ENCODE peak calls at places on chromosomes 5 and 9, in four cellular contexts. T is psoas muscle, W is brain microvascular endothelial cell, U is IMR-90. Y is an unnamed sample.

GRCh38 chr9:81150016-81150625 is 539.2 kb downstream of the TLE1 start:
- DNase-seq in T (no peak), W (no peak), U (peak), Y (no peak)

GRCh38 chr5:89289604-89290003 is 406.6 kb upstream of the MEF2C start:
- DNase-seq in T (no peak), W (peak), U (peak), Y (peak)

GRCh38 chr5:121949885-121950284 is 11.9 kb upstream of the SRFBP1 start:
- DNase-seq in T (no peak), W (peak), U (peak), Y (peak)

GRCh38 chr5:16642896-16643295 is 26.1 kb upstream of the RETREG1 start:
- DNase-seq in T (no peak), W (no peak), U (no peak), Y (no peak)

GRCh38 chr9:113646946-113647914 is 183.7 kb downstream of the RGS3 start:
- DNase-seq in T (no peak), W (no peak), U (no peak), Y (peak)

GRCh38 chr9:34252670-34253459 is 74.0 kb downstream of the UBAP1 start:
- DNase-seq in T (peak), W (peak), U (peak), Y (peak)

GRCh38 chr9:101977614-101978210 is 239.3 kb upstream of the GRIN3A start:
- DNase-seq in T (no peak), W (no peak), U (peak), Y (peak)

GRCh38 chr5:40093550-40093949 is 586.2 kb upstream of the PTGER4 start:
- DNase-seq in T (no peak), W (no peak), U (no peak), Y (no peak)

GRCh38 chr9:104875897-104876296 is 52.1 kb downstream of the ABCA1 start:
- DNase-seq in T (no peak), W (no peak), U (no peak), Y (no peak)

GRCh38 chr5:132439521-132440206 is 50.9 kb downstream of the IRF1 start:
- DNase-seq in T (peak), W (peak), U (peak), Y (peak)

GRCh38 chr9:31304576-31304975 is 1079.9 kb upstream of the ACO1 start:
- DNase-seq in T (no peak), W (peak), U (peak), Y (peak)

GRCh38 chr9:35452481-35452880 is 37.4 kb upstream of the RUSC2 start:
- DNase-seq in T (no peak), W (no peak), U (no peak), Y (no peak)
- TF ChIP-seq CTCF in T (no peak), W (peak), U (peak), Y (peak)

GRCh38 chr5:113487779-113488644 is at the start of gene MCC:
- DNase-seq in T (peak), W (peak), U (peak), Y (peak)

GRCh38 chr5:113490317-113490716 is 2.1 kb upstream of the MCC start:
- DNase-seq in T (no peak), W (no peak), U (no peak), Y (no peak)

GRCh38 chr5:113488645-113489184 is 462 bp upstream of the MCC start:
- DNase-seq in T (no peak), W (peak), U (peak), Y (no peak)

GRCh38 chr5:113489299-113489698 is 1.0 kb upstream of the MCC start:
- DNase-seq in T (peak), W (peak), U (peak), Y (peak)

GRCh38 chr5:113487411-113487778 is 858 bp downstream of the MCC start:
- DNase-seq in T (no peak), W (no peak), U (peak), Y (peak)
- H3K4me3 ChIP-seq in T (peak), W (peak), U (peak), Y (peak)

GRCh38 chr5:1052641-1053390 is 44.2 kb downstream of the NKD2 start:
- DNase-seq in T (peak), W (no peak), U (no peak), Y (peak)
- TF ChIP-seq CTCF in T (peak), W (no peak), U (no peak), Y (peak)

GRCh38 chr5:143550985-143551630 is 147.6 kb upstream of the NR3C1 start:
- DNase-seq in T (no peak), W (no peak), U (peak), Y (peak)

GRCh38 chr5:143543358-143544255 is 140.1 kb upstream of the NR3C1 start:
- DNase-seq in T (no peak), W (peak), U (peak), Y (peak)

GRCh38 chr5:143544606-143545005 is 141.1 kb upstream of the NR3C1 start:
- DNase-seq in T (no peak), W (no peak), U (no peak), Y (no peak)

GRCh38 chr5:143546394-143546793 is 142.9 kb upstream of the NR3C1 start:
- DNase-seq in T (no peak), W (no peak), U (no peak), Y (no peak)

GRCh38 chr5:143547342-143547741 is 143.9 kb upstream of the NR3C1 start:
- DNase-seq in T (no peak), W (no peak), U (no peak), Y (no peak)
- H3K4me3 ChIP-seq in T (no peak), W (no peak), U (no peak), Y (no peak)

DNA sequence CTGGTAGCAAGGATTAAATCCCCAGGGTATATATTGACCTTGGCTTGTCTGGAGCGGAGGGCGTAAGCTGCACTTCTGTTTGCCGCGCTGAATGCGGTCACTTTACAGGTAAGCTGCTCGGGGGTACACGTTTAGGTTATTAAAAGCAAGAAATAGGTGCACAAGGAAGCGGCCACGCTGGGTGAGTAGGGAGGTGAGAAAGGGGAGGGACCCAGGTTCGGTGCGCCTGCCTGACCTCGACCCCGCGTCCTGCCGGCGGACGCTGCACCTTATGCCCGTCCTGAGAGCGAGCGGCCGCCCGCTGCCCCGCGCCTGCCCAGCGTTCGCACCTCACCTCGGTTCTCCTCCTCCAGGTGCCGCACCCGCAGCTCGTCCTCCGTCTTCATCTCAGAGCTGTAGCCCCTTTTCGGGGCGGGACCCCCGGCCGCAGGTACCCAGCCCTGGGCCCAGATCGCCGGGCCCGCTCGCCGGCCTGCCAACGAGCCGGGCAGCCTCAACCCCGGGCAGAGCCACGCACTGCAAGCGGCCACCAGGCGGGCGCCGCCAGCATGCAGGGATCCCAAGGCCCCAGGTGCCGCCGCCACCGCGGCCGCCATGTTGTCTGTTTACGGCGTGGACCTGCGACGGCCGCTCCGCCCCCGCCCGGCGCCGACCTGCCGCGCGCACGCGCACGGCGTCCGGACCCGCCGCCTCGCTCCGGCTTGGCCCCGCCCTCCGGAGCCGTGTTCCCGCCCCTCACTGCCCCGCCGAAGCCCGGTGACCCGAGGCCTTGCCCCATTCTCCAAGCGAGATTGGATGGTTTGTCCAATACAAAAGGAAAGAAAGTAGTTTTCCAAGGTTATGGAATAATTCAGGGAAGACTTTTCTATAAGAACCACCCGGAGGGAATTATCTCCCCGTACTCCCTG is at the start of gene AUH:
- DNase-seq in T (peak), W (peak), U (peak), Y (peak)
- TF ChIP-seq CTCF in T (no peak), W (no peak), U (no peak), Y (no peak)

GRCh38 chr5:31273631-31274378 is 80.3 kb downstream of the CDH6 start:
- DNase-seq in T (no peak), W (no peak), U (no peak), Y (no peak)
- H3K4me3 ChIP-seq in T (peak), W (no peak), U (peak), Y (peak)

DNA sequence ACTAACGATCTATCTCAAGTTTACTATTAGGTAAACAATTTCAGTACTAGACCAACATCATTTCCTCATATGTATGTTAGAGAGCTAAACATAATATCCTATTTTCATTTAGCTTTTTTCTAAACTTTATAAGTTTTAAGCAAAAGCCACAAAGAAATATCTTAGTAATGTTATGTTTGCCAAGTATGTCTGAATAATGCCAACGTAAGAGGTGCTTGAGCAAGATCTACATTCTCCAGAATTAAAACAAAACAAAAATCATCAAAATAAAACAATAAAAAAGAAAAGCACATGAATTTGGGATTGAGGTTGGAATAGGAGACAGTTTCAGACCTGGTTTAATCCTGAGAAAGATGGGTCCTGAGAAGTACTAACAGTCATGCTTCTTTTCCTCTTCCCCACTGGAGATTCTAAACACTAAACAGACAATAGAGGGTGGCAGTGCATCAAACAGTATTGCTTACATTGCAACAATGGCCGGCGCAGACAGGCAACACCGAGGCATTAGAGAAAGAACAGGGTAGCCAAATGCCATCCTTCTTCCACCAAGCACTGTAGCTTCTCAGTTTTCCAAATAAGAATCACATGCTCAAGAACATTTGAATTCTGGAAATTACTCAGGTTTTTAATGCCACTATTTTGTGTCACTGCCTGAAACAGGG is 33.6 kb downstream of the CSNK1A1 start:
- DNase-seq in T (no peak), W (no peak), U (peak), Y (peak)
- TF ChIP-seq CTCF in T (no peak), W (no peak), U (no peak), Y (no peak)

DNA sequence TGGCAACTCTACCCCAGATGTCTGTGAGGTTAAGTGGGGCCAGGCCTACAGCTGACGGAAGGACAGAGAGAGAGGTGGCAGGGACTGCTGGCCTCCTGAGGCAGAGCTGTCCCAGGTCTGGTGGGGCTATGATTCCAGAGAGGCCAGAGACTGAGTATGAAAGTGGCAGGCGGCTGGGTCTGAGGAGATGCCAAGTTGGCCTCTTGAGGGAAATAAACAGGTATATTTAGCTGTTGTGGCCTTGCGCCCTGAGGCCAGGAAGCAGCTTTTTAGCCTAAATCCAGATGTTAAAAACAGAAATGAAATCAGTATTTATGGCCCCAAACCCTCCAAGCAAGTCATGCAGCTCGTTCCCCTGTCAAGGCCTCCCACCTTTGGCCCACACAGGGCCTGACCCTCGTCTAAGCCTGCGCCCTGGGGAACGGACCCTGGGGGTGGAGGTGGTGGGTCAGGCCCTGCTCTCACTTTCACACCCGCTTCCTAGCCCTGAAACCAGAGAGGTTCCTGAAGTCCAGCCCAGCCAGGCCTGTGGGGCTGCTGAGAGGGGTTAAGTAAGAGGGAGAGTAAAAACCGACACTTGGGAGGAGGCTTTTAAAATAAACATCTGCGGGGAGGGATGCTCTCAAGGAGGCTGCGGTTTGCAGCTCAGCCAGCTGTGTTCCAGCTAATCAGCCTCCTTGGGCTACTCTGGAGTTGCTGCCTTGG is 18.7 kb downstream of the PCDHGC5 start:
- DNase-seq in T (peak), W (peak), U (peak), Y (peak)
- H3K4me3 ChIP-seq in T (no peak), W (no peak), U (no peak), Y (peak)

DNA sequence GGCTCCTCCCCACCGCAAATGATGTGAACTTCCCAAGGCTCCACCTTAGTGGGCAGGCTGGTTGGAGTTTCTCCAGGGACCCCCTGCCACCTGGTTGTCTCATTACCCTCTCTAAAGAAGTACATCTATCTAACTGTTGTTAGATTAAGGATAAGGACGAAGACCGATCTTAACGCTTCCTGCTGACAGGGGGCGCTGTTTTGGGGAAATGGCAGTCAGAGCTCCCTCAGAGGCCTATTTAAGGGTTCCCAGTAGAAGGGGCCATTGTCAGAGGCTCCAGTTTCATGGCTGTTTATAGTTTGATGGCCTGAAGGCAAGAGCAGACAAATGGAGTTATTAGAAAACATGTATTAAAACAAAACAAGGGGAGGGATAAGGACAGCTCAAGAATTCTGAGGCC is 100.1 kb downstream of the SPEF2 start:
- DNase-seq in T (no peak), W (no peak), U (no peak), Y (no peak)
- TF ChIP-seq CTCF in T (no peak), W (no peak), U (no peak), Y (no peak)

GRCh38 chr9:120850315-120850714 is 7.6 kb upstream of the PSMD5 start:
- DNase-seq in T (no peak), W (no peak), U (no peak), Y (no peak)
- H3K4me3 ChIP-seq in T (no peak), W (no peak), U (no peak), Y (no peak)

Y was measured in AG10803.